ENCODE peak calls at places on chromosomes 6 and 20, in five cellular contexts. I is PC-3, B is GM23248, V is GM23338, M is hepatocyte. N is an unnamed sample. For H3K9me2 and H3K4me1, the result is how much of the 10 kb centered on the place peaks cover.

GRCh38 chr20:16806061-16806460 is 57.9 kb downstream of the OTOR start:
- DNase-seq in B (no peak), V (no peak), M (no peak), I (no peak), N (no peak)

GRCh38 chr6:90068264-90068663 is 174.0 kb downstream of the GJA10 start:
- DNase-seq in B (peak), I (peak), M (peak), V (no peak), N (no peak)

GRCh38 chr20:46998497-46999190 is 104.0 kb downstream of the EYA2 start:
- DNase-seq in M (peak), I (no peak), B (no peak), V (peak), N (no peak)

GRCh38 chr20:37413023-37413334 is 67.0 kb downstream of the SRC start:
- DNase-seq in M (no peak), B (no peak), V (no peak), I (no peak), N (no peak)

GRCh38 chr6:121932071-121933009 is 467.1 kb upstream of the HSF2 start:
- DNase-seq in B (peak), M (peak), I (peak), V (peak), N (peak)

GRCh38 chr6:157955675-157956074 is 26.0 kb upstream of the SYNJ2 start:
- DNase-seq in I (no peak), M (no peak), V (no peak), B (no peak), N (no peak)

GRCh38 chr20:58238490-58238889 is 10.0 kb upstream of the ANKRD60 start:
- DNase-seq in B (no peak), V (no peak), M (no peak), I (no peak), N (no peak)

GRCh38 chr6:32244270-32244669 is 20.4 kb upstream of the NOTCH4 start:
- DNase-seq in M (no peak), I (no peak), V (no peak), B (peak), N (no peak)

GRCh38 chr20:49578436-49578835 is 10.5 kb upstream of the PTGIS start:
- DNase-seq in M (no peak), V (no peak), B (no peak), I (no peak), N (no peak)

GRCh38 chr6:155461636-155462035 is 6.0 kb upstream of the NOX3 start:
- DNase-seq in B (peak), I (no peak), M (no peak), V (peak), N (no peak)

GRCh38 chr20:61127311-61128044 is 124.6 kb upstream of the CDH4 start:
- DNase-seq in B (peak), I (peak), V (no peak), M (no peak), N (no peak)

GRCh38 chr6:121430514-121431460 is 4.7 kb upstream of the GJA1 start:
- DNase-seq in I (peak), B (peak), M (peak), V (peak), N (no peak)

GRCh38 chr6:1222426-1223311 is 89.2 kb upstream of the FOXQ1 start:
- DNase-seq in M (no peak), I (no peak), V (no peak), B (no peak), N (no peak)

DNA sequence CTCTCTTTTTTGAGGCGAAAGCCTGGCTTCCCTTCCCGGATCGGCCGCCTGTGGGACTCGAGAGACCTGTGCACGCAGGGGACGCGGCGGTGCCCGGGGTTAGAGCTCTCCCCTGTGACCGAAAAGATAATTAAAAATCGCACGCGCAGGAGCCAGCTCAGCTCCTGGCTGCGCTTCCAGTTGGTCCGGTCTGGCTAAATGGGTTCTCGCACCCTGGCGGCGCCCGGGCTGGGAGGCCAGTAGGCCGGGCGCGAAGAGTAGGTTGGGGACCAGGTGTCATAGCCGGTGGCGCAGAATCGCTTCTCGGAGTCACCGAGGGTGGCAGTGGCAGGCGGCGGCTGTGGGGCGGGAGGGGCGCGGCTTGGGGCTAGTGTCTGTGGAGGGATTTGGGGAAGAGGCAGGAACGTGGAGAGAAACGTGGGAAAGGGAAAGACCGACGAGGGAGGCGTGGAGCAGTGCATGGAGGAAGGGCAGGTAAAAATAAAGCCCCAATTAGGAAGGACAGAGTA is 41.9 kb upstream of the SUPT3H start:
- DNase-seq in V (peak), M (peak), B (no peak), I (peak), N (peak)
- TF ChIP-seq EZH2 in V (peak), M (no peak), B (no peak), I (no peak), N (no peak)

GRCh38 chr6:6547111-6547879 is 41.2 kb upstream of the LY86 start:
- DNase-seq in B (peak), V (peak), M (peak), I (peak), N (peak)

GRCh38 chr6:6542357-6542756 is 46.2 kb upstream of the LY86 start:
- DNase-seq in M (no peak), B (no peak), V (no peak), I (no peak), N (no peak)

GRCh38 chr6:6543181-6543879 is 45.2 kb upstream of the LY86 start:
- DNase-seq in M (no peak), V (no peak), B (peak), I (no peak), N (no peak)

GRCh38 chr6:6546318-6547110 is 42.0 kb upstream of the LY86 start:
- DNase-seq in B (no peak), M (peak), I (peak), V (peak), N (peak)

DNA sequence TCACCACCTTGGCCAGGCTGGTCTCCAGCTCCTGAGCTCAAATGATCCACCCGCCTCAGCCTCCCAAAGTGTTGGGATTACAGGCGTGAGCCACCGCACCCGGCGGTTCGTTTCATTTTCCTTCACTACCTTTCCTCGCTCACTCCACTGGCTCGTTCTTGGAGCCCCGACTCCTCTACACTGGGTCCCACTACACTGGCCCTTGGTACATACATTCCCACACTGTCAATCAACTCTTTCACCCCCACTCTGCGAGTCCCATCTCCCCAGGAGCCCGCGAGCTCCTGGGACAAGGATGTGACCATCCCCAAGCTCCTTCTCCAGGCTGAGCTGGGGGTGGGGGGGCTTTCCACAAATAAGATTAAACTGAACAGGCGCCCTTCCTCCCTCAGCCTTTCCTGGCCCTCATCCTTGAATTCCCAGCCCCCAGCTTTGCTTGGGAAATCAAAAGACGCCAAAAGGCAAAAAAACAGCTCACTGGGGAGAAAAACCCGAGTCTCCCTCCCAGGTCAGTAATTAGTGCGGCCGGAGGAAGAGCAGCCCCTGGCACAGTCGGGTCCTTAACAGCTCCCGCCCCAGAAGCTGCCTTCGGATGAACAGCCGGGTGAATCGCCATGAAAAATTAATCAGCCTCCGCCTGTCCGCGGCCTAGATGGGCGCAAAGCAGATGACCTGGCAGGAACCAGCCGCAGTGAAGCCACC is 42.8 kb upstream of the LY86 start:
- DNase-seq in I (no peak), M (no peak), V (no peak), B (no peak), N (no peak)
- H3K9me2 ChIP-seq in I (under half), M (under half), V (under half), B (under half), N (under half)

GRCh38 chr20:33433465-33433864 is 10.1 kb downstream of the SNTA1 start:
- DNase-seq in M (no peak), I (no peak), B (peak), V (no peak), N (peak)
- H3K4me1 ChIP-seq in M (under half), I (under half), B (under half), V (under half), N (under half)

DNA sequence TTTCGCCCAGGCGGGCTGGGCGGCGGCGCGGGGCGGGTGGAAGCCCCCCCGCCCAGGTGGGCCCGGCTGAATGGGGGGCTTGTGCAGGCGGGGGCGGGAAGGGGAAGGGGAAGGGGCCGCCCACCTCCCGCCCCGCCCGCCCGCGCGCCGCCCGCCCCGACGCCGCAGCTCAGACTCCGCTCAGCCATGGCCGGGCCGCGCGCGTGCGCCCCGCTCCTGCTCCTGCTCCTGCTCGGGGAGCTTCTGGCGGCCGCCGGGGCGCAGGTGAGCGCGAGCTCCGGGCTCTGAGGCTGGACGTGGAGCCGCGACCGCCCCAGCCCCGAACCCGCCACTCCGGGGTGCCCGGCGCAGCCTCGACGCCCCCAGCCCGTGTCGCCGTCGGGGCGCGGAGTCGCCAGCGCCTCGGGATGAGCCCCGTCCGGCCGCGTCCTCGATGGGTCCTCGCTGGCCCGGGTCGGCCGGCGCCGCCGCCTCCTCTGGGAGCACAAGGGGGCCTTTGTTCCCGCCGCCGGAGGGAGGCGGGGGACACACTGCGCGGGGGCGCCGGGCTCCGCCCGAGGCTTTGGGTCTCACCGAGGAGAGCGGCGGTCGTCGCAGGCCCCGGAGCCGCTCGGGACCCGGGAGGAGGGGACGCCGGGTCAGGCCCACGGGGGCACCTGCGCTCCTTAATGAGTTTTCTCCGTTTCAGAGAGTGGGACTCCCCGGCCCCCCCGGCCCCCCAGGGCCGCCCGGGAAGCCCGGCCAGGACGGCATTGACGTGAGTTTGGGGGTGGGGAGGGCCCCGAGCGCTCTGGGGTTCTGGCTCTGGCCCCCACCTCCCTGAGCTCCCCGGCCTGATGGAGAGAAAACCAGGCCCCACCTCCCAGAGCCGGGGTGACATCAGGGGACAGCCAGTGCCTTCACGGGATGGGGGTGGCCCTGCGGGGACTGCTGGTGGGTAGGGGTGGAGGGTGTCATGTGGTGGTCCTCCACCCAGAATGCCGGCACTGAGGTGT is at the start of gene COL9A3:
- DNase-seq in V (peak), B (peak), I (no peak), M (peak), N (no peak)
- TF ChIP-seq EZH2 in V (no peak), B (no peak), I (no peak), M (no peak), N (no peak)

N was measured in PC-9.